ENCODE peak calls at places on chromosomes 4 and X, in five cellular contexts. G is CD4-positive, CD25-positive, alpha-beta regulatory T cell; Y is transverse colon; D is fibroblast of lung; C is kidney epithelial cell. F is an unnamed sample.

GRCh38 chrX:18983711-18984380 is at the start of gene PHKA2:
- DNase-seq in C (no peak), D (peak; percentile 44), G (peak; percentile 47), Y (peak; percentile 64), F (peak; percentile 30)

GRCh38 chrX:55715847-55716246 is 1.7 kb upstream of the RRAGB start:
- DNase-seq in C (no peak), G (peak; percentile 5), D (no peak), Y (no peak), F (no peak)

GRCh38 chr4:80173841-80174240 is 23.5 kb upstream of the PRDM8 start:
- DNase-seq in G (no peak), D (no peak), C (no peak), Y (no peak), F (no peak)

GRCh38 chrX:51975811-51976210 is 82.4 kb downstream of the MAGED1 start:
- DNase-seq in D (no peak), G (no peak), C (no peak), Y (no peak), F (no peak)

GRCh38 chr4:107283587-107284559 is 247.8 kb upstream of the DKK2 start:
- DNase-seq in Y (no peak), C (peak; percentile 87), D (peak; percentile 72), G (no peak), F (no peak)

GRCh38 chrX:1295550-1295949 is 26.9 kb downstream of the CSF2RA start:
- DNase-seq in D (no peak), C (no peak), G (no peak), Y (no peak), F (no peak)

GRCh38 chrX:132505116-132505515 is 16.3 kb upstream of the MBNL3 start:
- DNase-seq in C (no peak), G (no peak), Y (peak; percentile 16), D (peak; percentile 51), F (peak; percentile 36)

GRCh38 chrX:97429101-97429500 is 545.4 kb downstream of the RPA4 start:
- DNase-seq in D (no peak), C (no peak), G (no peak), Y (no peak), F (no peak)

GRCh38 chr4:38309471-38309870 is 349.3 kb downstream of the PTTG2 start:
- DNase-seq in Y (no peak), G (no peak), C (no peak), D (no peak), F (no peak)

GRCh38 chr4:1746919-1747602 is 25.7 kb downstream of the TACC3 start:
- DNase-seq in Y (no peak), G (no peak), C (no peak), D (no peak), F (no peak)

GRCh38 chr4:51906167-51906647 is 63.3 kb downstream of the DCUN1D4 start:
- DNase-seq in D (no peak), Y (no peak), G (no peak), C (no peak), F (no peak)

GRCh38 chr4:8181844-8182243 is 17.2 kb upstream of the SH3TC1 start:
- DNase-seq in G (no peak), Y (peak; percentile 72), D (no peak), C (no peak), F (no peak)

GRCh38 chrX:14777484-14777883 is 95.4 kb downstream of the FANCB start:
- DNase-seq in G (no peak), C (no peak), Y (no peak), D (peak; percentile 23), F (no peak)

GRCh38 chrX:12269484-12269883 is 131.2 kb downstream of the FRMPD4 start:
- DNase-seq in G (no peak), C (no peak), Y (no peak), D (no peak), F (no peak)

GRCh38 chrX:84415155-84415554 is 87.1 kb downstream of the HDX start:
- DNase-seq in C (no peak), Y (no peak), D (no peak), G (no peak), F (no peak)

GRCh38 chrX:45187731-45188130 is 12.9 kb downstream of the DIPK2B start:
- DNase-seq in Y (no peak), D (peak; percentile 1), G (no peak), C (no peak), F (no peak)

GRCh38 chrX:46796574-46797191 is 37.8 kb upstream of the SLC9A7 start:
- DNase-seq in G (peak; percentile 72), C (no peak), D (peak; percentile 69), Y (peak; percentile 73), F (peak; percentile 75)

GRCh38 chrX:130097507-130098201 is 12.6 kb downstream of the ELF4 start:
- DNase-seq in D (no peak), C (no peak), Y (peak; percentile 74), G (peak; percentile 71), F (no peak)

GRCh38 chr4:41339812-41340809 is 83.4 kb downstream of the UCHL1 start:
- DNase-seq in C (peak; percentile 53), D (peak; percentile 90), G (no peak), Y (no peak), F (no peak)

GRCh38 chr4:117771647-117772337 is 262.5 kb upstream of the NDST3 start:
- DNase-seq in Y (no peak), D (no peak), G (no peak), C (no peak), F (no peak)

GRCh38 chrX:134797390-134797700 is 139.1 kb upstream of the PLAC1 start:
- DNase-seq in C (no peak), D (no peak), Y (no peak), G (no peak), F (no peak)
- H3K4me3 ChIP-seq in C (peak overlapping the region; percentile 60), D (peak overlapping the region; percentile 71), Y (peak overlapping the region; percentile 68), G (peak overlapping the region; percentile 87), F (peak overlapping the region; percentile 87)

GRCh38 chr4:110211007-110211769 is 12.8 kb upstream of the ELOVL6 start:
- DNase-seq in C (no peak), G (peak; percentile 59), D (peak; percentile 74), Y (peak; percentile 25), F (no peak)
- H3K4me3 ChIP-seq in C (no peak overlapping the region), G (no peak overlapping the region), D (no peak overlapping the region), Y (no peak overlapping the region), F (no peak overlapping the region)

DNA sequence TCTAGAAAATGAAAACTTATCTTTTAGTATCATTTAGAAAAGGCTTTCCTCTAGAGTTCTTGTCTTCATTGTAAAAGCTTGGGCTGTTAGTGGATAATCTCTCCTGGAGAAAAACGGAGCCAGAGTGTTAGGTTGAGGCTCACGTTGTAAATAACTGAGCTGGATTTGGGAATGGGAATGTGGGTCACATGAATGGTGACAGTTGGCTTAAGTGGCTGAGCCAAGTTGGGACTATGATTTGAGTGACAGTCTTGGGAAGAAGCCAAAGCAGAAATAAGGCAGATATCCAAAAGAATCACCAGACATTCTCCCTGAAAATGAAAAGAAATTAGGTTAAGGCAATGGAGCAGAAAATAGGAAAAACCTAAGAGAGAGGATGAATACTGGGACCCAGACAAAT is 33.6 kb upstream of the PDGFC start:
- DNase-seq in G (no peak), C (no peak), D (no peak), Y (no peak), F (no peak)
- H3K4me3 ChIP-seq in G (no peak overlapping the region), C (no peak overlapping the region), D (no peak overlapping the region), Y (no peak overlapping the region), F (no peak overlapping the region)

GRCh38 chr4:242121-242848 is 63.0 kb downstream of the ZNF732 start:
- DNase-seq in Y (peak; percentile 70), C (no peak), D (peak; percentile 53), G (peak; percentile 85), F (peak; percentile 74)
- H3K4me3 ChIP-seq in Y (peak overlapping the region; percentile 38), C (no peak overlapping the region), D (no peak overlapping the region), G (peak overlapping the region; percentile 86), F (peak overlapping the region; percentile 49)

DNA sequence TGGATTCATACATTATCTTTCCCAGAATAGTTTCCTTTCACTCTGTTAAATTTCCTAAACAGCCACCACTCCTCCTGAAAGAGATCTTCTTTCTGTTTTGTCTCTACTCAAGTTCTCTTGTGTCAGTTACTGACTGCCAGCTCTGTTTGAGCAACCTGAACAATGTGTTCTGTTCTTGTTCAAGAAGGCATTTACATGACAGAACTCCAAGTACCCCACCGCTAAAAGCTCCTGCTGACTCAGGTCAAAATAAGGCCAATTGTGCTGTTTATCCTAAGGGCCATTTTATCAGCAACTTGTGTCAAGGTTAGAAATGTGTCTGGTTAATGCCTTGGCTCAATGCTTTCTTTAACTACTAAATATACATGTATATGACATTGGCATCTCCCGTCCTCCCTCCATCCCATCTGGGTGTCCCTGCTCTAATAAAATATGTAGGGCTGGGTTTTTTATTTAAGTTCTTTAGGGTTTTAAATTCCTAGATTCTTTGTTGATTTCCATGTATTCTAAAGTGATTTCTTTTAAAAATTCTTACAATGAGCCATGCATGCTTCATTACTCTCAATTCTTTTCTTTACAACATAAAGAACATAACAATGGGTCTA is 144.3 kb upstream of the PAQR3 start:
- DNase-seq in G (no peak), D (no peak), C (no peak), Y (no peak), F (peak; percentile 27)
- H3K4me3 ChIP-seq in G (no peak overlapping the region), D (no peak overlapping the region), C (no peak overlapping the region), Y (no peak overlapping the region), F (no peak overlapping the region)

F was measured in tibial artery.